ENCODE peak calls at places on chromosomes 3 and 15, in eight cellular contexts. A, N, J, Y, H, O, P and D are unnamed samples.

GRCh38 chr3:187798531-187799520 is 53.6 kb upstream of the BCL6 start:
- DNase-seq in A (no peak), Y (no peak), H (no peak), J (no peak), P (no peak), N (no peak), O (no peak), D (no peak)

GRCh38 chr3:132456141-132456540 is 38.8 kb downstream of the DNAJC13 start:
- DNase-seq in A (no peak), O (no peak), J (no peak), Y (no peak), H (no peak), N (no peak), P (no peak), D (no peak)

GRCh38 chr3:198081421-198081844 is 121.4 kb downstream of the LMLN start:
- DNase-seq in N (no peak), H (no peak), P (no peak), O (no peak), A (no peak), Y (no peak), J (no peak), D (no peak)

GRCh38 chr3:86787091-86787490 is 203.9 kb downstream of the VGLL3 start:
- DNase-seq in J (no peak), N (no peak), Y (no peak), H (no peak), O (no peak), P (no peak), A (no peak), D (no peak)

GRCh38 chr15:64703632-64703959 is 71.8 kb downstream of the RBPMS2 start:
- DNase-seq in O (no peak), H (no peak), Y (no peak), P (peak; percentile 27), J (no peak), A (no peak), N (no peak), D (no peak)

GRCh38 chr3:123419156-123419849 is 29.6 kb downstream of the ADCY5 start:
- DNase-seq in A (no peak), O (no peak), Y (no peak), H (peak; percentile 78), P (no peak), J (no peak), N (no peak), D (no peak)

GRCh38 chr3:72446406-72447058 is 401.7 kb downstream of the SHQ1 start:
- DNase-seq in N (peak; percentile 10), P (no peak), O (no peak), A (no peak), Y (no peak), H (peak; percentile 81), J (peak; percentile 6), D (no peak)

GRCh38 chr3:196694202-196694638 is 17.8 kb downstream of the CEP19 start:
- DNase-seq in N (no peak), Y (no peak), H (no peak), O (no peak), A (peak; percentile 42), P (no peak), J (no peak), D (no peak)

GRCh38 chr15:78203346-78204225 is 30.8 kb downstream of the ACSBG1 start:
- DNase-seq in N (no peak), P (no peak), J (no peak), Y (no peak), O (no peak), H (peak; percentile 61), A (peak; percentile 64), D (no peak)

GRCh38 chr3:126439968-126440708 is 35.6 kb downstream of the ZXDC start:
- DNase-seq in P (no peak), A (no peak), N (no peak), H (no peak), J (no peak), Y (no peak), O (no peak), D (no peak)

GRCh38 chr3:81003817-81004216 is 757.6 kb downstream of the GBE1 start:
- DNase-seq in A (no peak), N (no peak), O (no peak), P (no peak), Y (no peak), J (no peak), H (no peak), D (no peak)